ENCODE peak calls at places on chromosome 9, in four cellular contexts. J is breast epithelium, B is colonic mucosa, A is GM23338. I is an unnamed sample. For H3K27me3, the result is how much of the 10 kb centered on the place peaks cover.

GRCh38 chr9:94591876-94592275 is 1.7 kb downstream of the FBP2 start:
- DNase-seq in J (no peak), B (no peak), A (no peak), I (peak)

GRCh38 chr9:16986441-16987387 is 116.2 kb upstream of the BNC2 start:
- DNase-seq in J (no peak), B (no peak), A (no peak), I (no peak)

GRCh38 chr9:136220017-136220729 is 15.2 kb upstream of the LHX3 start:
- DNase-seq in J (no peak), B (no peak), A (no peak), I (no peak)

GRCh38 chr9:122923947-122924346 is 7.4 kb downstream of the ZBTB26 start:
- DNase-seq in J (no peak), B (no peak), A (no peak), I (no peak)

GRCh38 chr9:69542942-69543704 is 129.0 kb downstream of the APBA1 start:
- DNase-seq in J (no peak), B (no peak), A (peak), I (no peak)

GRCh38 chr9:86246752-86247161 is 12.7 kb downstream of the C9orf153 start:
- DNase-seq in J (no peak), B (no peak), A (peak), I (no peak)

GRCh38 chr9:94921072-94921471 is 194.6 kb downstream of the AOPEP start:
- DNase-seq in J (no peak), B (no peak), A (no peak), I (no peak)

GRCh38 chr9:121743441-121744001 is 92.1 kb downstream of the DAB2IP start:
- DNase-seq in J (peak), B (peak), A (peak), I (peak)

GRCh38 chr9:111691686-111692329 is 30.4 kb downstream of the GNG10 start:
- DNase-seq in J (no peak), B (no peak), A (peak), I (no peak)

GRCh38 chr9:94721754-94722153 is 4.7 kb upstream of the AOPEP start:
- DNase-seq in J (no peak), B (no peak), A (no peak), I (no peak)

GRCh38 chr9:88733651-88734470 is 198.9 kb downstream of the NXNL2 start:
- DNase-seq in J (no peak), B (no peak), A (no peak), I (no peak)

GRCh38 chr9:71891557-71892189 is 19.3 kb downstream of the ABHD17B start:
- DNase-seq in J (no peak), B (no peak), A (no peak), I (no peak)

GRCh38 chr9:92964607-92964975 is 17.3 kb downstream of the FGD3 start:
- DNase-seq in J (peak), B (no peak), A (no peak), I (no peak)

GRCh38 chr9:3848445-3849114 is 322.8 kb upstream of the RFX3 start:
- DNase-seq in J (no peak), B (no peak), A (peak), I (no peak)

GRCh38 chr9:120917989-120918630 is 8.5 kb downstream of the TRAF1 start:
- DNase-seq in J (no peak), B (no peak), A (no peak), I (no peak)

GRCh38 chr9:107465467-107466451 is 23.8 kb downstream of the KLF4 start:
- DNase-seq in J (peak), B (peak), A (peak), I (peak)

GRCh38 chr9:114081441-114082016 is 3.4 kb upstream of the AMBP start:
- DNase-seq in J (no peak), B (peak), A (no peak), I (peak)

GRCh38 chr9:15509931-15510788 is 610 bp downstream of the PSIP1 start:
- DNase-seq in J (no peak), B (peak), A (peak), I (no peak)

GRCh38 chr9:88991066-88992030 is at the start of gene S1PR3:
- DNase-seq in J (no peak), B (no peak), A (peak), I (no peak)

GRCh38 chr9:18821794-18822193 is 211.2 kb downstream of the SAXO1 start:
- DNase-seq in J (no peak), B (peak), A (peak), I (peak)

GRCh38 chr9:113399646-113400200 is 1.4 kb downstream of the ALAD start:
- DNase-seq in J (no peak), B (no peak), A (no peak), I (no peak)

DNA sequence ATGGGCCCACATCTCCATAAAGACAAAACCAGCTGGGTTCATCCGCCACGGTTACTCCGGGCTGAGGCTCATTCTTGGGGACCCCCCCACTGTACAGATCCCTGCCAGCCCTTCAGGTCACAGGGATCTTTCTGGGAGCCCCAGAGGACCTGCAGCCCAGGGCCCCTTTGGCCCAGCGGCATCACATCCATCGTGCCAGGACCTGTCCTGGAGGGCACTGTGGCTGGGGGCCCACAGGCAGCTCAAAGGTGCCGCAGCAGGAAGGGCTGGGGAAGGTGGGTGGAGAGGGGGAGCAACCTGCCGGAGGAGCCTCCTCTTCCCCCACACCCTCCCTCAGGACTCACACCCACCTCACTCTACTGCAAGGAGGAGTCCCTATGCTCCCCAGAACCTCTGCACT is 252.8 kb downstream of the ROR2 start:
- DNase-seq in J (no peak), B (no peak), A (no peak), I (no peak)
- H3K4me3 ChIP-seq in J (no peak), B (no peak), A (no peak), I (no peak)

GRCh38 chr9:27537027-27537435 is 7.4 kb upstream of the MOB3B start:
- DNase-seq in J (no peak), B (no peak), A (peak), I (no peak)

GRCh38 chr9:27534131-27534530 is 4.5 kb upstream of the MOB3B start:
- DNase-seq in J (no peak), B (no peak), A (no peak), I (no peak)

GRCh38 chr9:27534658-27535209 is 5.1 kb upstream of the MOB3B start:
- DNase-seq in J (no peak), B (no peak), A (no peak), I (no peak)

GRCh38 chr9:27536168-27536567 is 6.6 kb upstream of the MOB3B start:
- DNase-seq in J (no peak), B (no peak), A (peak), I (no peak)

DNA sequence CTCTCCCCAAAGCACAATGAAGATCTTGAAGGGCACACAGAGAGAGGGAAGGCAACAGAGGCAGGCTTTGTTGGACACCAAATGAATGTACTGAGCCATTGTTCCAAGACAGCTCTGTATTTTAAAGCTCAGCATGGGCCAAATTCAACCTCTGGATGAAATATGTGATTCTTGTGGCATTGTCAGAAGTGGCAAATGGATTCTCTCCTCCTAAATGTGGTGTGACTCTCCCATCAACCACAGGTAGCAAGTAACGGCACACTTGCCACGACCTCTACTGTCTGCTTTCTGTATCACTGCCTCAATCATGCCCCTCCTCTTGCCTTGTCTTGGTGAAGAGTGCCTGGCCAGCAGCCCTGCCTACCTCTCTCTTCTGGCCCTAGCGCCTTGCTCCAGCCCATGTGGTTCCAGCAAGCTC is 6.1 kb upstream of the MOB3B start:
- DNase-seq in J (no peak), B (no peak), A (peak), I (no peak)
- TF ChIP-seq CTCF in J (no peak), B (no peak), A (peak), I (no peak)

GRCh38 chr9:129815278-129815677 is 8.7 kb downstream of the TOR1A start:
- DNase-seq in J (no peak), B (no peak), A (no peak), I (no peak)

GRCh38 chr9:129814432-129815223 is 9.3 kb downstream of the TOR1A start:
- DNase-seq in J (no peak), B (no peak), A (no peak), I (no peak)

GRCh38 chr9:129812385-129812784 is 9.4 kb downstream of the TOR1B start:
- DNase-seq in J (no peak), B (peak), A (no peak), I (peak)

GRCh38 chr9:129811967-129812363 is 9.0 kb downstream of the TOR1B start:
- DNase-seq in J (no peak), B (no peak), A (no peak), I (no peak)

GRCh38 chr9:129813661-129814060 is 10.3 kb downstream of the TOR1A start:
- DNase-seq in J (no peak), B (no peak), A (no peak), I (no peak)
- H3K27me3 ChIP-seq in J (under half), B (under half), A (under half), I (under half)

GRCh38 chr9:82254646-82255367 is 266.2 kb downstream of the SPATA31D1 start:
- DNase-seq in J (no peak), B (no peak), A (no peak), I (no peak)
- H3K4me3 ChIP-seq in J (no peak), B (no peak), A (no peak), I (no peak)

DNA sequence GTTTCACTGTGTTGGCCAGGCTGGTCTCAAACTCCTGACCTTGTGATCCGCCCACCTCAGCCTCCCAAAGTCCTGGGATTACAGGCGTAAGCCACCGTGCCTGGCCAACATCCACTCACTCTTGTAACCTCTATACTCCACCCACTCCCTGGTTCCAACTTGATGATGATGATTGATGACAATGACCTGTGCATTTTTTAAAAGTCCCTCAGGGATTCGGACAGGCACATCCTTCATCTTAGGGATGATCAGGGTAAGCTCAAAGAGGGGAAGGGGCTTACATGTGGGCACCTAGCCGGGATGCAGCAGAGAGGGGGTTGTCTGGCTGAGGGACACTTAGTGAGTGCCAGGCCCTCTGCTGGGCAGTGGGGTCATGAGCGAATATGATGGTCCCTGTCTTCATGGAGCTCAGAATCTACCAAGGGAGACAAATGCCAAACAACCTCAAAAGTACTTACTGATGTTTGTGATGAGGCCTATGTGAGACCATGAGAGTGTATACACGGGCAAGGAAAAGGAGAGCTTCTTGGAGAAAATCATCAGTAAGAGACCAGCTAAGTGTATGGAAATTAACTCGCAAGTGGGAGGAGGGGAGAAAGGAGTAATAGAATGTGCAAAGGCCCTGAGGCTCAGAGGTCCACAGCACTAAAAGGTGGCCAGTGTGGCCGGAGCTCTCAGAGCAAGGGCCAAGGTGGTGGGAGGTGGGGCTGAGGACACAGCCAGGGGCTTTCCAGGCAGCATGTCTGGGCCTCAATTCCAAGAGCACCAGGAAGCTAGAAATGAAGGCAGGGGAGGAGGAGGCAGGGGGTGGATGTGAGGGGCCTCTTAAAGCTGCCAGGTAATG is 27.4 kb downstream of the LHX2 start:
- DNase-seq in J (no peak), B (no peak), A (no peak), I (no peak)
- TF ChIP-seq CTCF in J (no peak), B (no peak), A (peak), I (no peak)

DNA sequence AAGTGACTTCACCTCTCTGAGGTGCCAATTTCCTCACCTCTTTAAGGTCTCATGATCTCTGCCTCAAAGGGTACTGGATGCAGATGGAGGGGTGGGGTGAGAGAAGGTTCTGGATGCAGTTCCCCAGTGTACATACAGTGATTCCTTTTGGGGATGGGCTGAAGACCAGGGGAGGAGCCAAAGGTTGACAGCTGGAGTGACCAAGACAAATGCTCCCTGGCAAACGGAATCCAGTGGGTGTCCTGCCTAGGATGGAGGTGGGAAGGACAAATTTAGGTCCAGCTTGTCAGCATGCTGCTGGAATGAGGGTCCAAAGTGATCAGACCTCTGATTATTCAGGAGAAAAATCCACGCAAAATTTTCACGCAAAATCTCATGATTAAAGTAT is 7.3 kb upstream of the LMX1B start:
- DNase-seq in J (no peak), B (no peak), A (no peak), I (no peak)
- H3K27me3 ChIP-seq in J (under half), B (under half), A (half or more), I (under half)

I was measured in Peyer's patch.